ENCODE peak calls at places on chromosomes 1 and 21, in six cellular contexts. One of them, this sample, is unnamed.

GRCh38 chr1:217188280-217189235 is 442.3 kb downstream of the GPATCH2 start:
- DNase-seq in OCI-LY7: no peak
- DNase-seq in tibial artery: no peak
- DNase-seq in epithelial cell of esophagus: peak; percentile 8
- DNase-seq in BJ: no peak
- DNase-seq in body of pancreas: no peak
- DNase-seq in this sample: peak; percentile 21

GRCh38 chr1:205335692-205336091 is 14.1 kb upstream of the NUAK2 start:
- DNase-seq in tibial artery: peak; percentile 80
- DNase-seq in OCI-LY7: peak; percentile 82
- DNase-seq in body of pancreas: peak; percentile 90
- DNase-seq in epithelial cell of esophagus: peak; percentile 83
- DNase-seq in BJ: no peak
- DNase-seq in this sample: peak; percentile 73

GRCh38 chr1:1758692-1759455 is 19.4 kb downstream of the NADK start:
- DNase-seq in OCI-LY7: no peak
- DNase-seq in epithelial cell of esophagus: peak; percentile 56
- DNase-seq in BJ: no peak
- DNase-seq in body of pancreas: peak; percentile 91
- DNase-seq in tibial artery: no peak
- DNase-seq in this sample: no peak

GRCh38 chr1:203038217-203038741 is 12.0 kb downstream of the PPFIA4 start:
- DNase-seq in body of pancreas: peak; percentile 20
- DNase-seq in OCI-LY7: peak; percentile 15
- DNase-seq in epithelial cell of esophagus: peak; percentile 83
- DNase-seq in BJ: no peak
- DNase-seq in tibial artery: peak; percentile 88
- DNase-seq in this sample: peak; percentile 28

GRCh38 chr1:12548279-12549105 is 69.5 kb downstream of the DHRS3 start:
- DNase-seq in OCI-LY7: no peak
- DNase-seq in BJ: no peak
- DNase-seq in body of pancreas: no peak
- DNase-seq in epithelial cell of esophagus: no peak
- DNase-seq in tibial artery: peak; percentile 67
- DNase-seq in this sample: no peak

GRCh38 chr1:221439008-221439733 is 302.7 kb downstream of the DUSP10 start:
- DNase-seq in tibial artery: no peak
- DNase-seq in BJ: no peak
- DNase-seq in epithelial cell of esophagus: peak; percentile 97
- DNase-seq in OCI-LY7: no peak
- DNase-seq in body of pancreas: no peak
- DNase-seq in this sample: peak; percentile 77

GRCh38 chr1:38064232-38064903 is 17.8 kb upstream of the POU3F1 start:
- DNase-seq in epithelial cell of esophagus: peak; percentile 88
- DNase-seq in tibial artery: no peak
- DNase-seq in BJ: no peak
- DNase-seq in OCI-LY7: no peak
- DNase-seq in body of pancreas: no peak
- DNase-seq in this sample: no peak

GRCh38 chr1:221025391-221026355 is 146.4 kb downstream of the HLX start:
- DNase-seq in BJ: no peak
- DNase-seq in body of pancreas: no peak
- DNase-seq in OCI-LY7: no peak
- DNase-seq in tibial artery: no peak
- DNase-seq in epithelial cell of esophagus: no peak
- DNase-seq in this sample: no peak

GRCh38 chr1:180156631-180157091 is 2.0 kb downstream of the QSOX1 start:
- DNase-seq in tibial artery: no peak
- DNase-seq in epithelial cell of esophagus: peak; percentile 72
- DNase-seq in BJ: no peak
- DNase-seq in OCI-LY7: no peak
- DNase-seq in body of pancreas: no peak
- DNase-seq in this sample: no peak

GRCh38 chr1:111648826-111649225 is 29.2 kb downstream of the RAP1A start:
- DNase-seq in tibial artery: no peak
- DNase-seq in BJ: no peak
- DNase-seq in OCI-LY7: no peak
- DNase-seq in body of pancreas: no peak
- DNase-seq in epithelial cell of esophagus: no peak
- DNase-seq in this sample: no peak

GRCh38 chr1:113812661-113813135 is 422 bp upstream of the RSBN1 start:
- DNase-seq in body of pancreas: no peak
- DNase-seq in epithelial cell of esophagus: no peak
- DNase-seq in BJ: no peak
- DNase-seq in tibial artery: no peak
- DNase-seq in OCI-LY7: peak; percentile 67
- DNase-seq in this sample: no peak

GRCh38 chr1:15799004-15799867 is 8.2 kb downstream of the UQCRHL start:
- DNase-seq in body of pancreas: peak; percentile 63
- DNase-seq in OCI-LY7: no peak
- DNase-seq in BJ: peak; percentile 84
- DNase-seq in tibial artery: peak; percentile 97
- DNase-seq in epithelial cell of esophagus: peak; percentile 98
- DNase-seq in this sample: peak; percentile 41

GRCh38 chr1:86378813-86379212 is 17.3 kb downstream of the ODF2L start:
- DNase-seq in tibial artery: no peak
- DNase-seq in OCI-LY7: no peak
- DNase-seq in BJ: no peak
- DNase-seq in body of pancreas: no peak
- DNase-seq in epithelial cell of esophagus: no peak
- DNase-seq in this sample: no peak

GRCh38 chr1:10939654-10940450 is 72.6 kb upstream of the TARDBP start:
- DNase-seq in epithelial cell of esophagus: no peak
- DNase-seq in BJ: no peak
- DNase-seq in tibial artery: no peak
- DNase-seq in OCI-LY7: peak; percentile 74
- DNase-seq in body of pancreas: no peak
- DNase-seq in this sample: peak; percentile 88

GRCh38 chr1:65069186-65069585 is 78.8 kb upstream of the AK4 start:
- DNase-seq in body of pancreas: no peak
- DNase-seq in BJ: no peak
- DNase-seq in epithelial cell of esophagus: no peak
- DNase-seq in OCI-LY7: no peak
- DNase-seq in tibial artery: no peak
- DNase-seq in this sample: no peak

GRCh38 chr1:114203722-114204121 is 50.1 kb upstream of the SYT6 start:
- DNase-seq in tibial artery: no peak
- DNase-seq in BJ: no peak
- DNase-seq in epithelial cell of esophagus: no peak
- DNase-seq in body of pancreas: no peak
- DNase-seq in OCI-LY7: no peak
- DNase-seq in this sample: no peak

GRCh38 chr1:175062339-175062738 is 5.3 kb upstream of the TNN start:
- DNase-seq in OCI-LY7: no peak
- DNase-seq in epithelial cell of esophagus: peak; percentile 52
- DNase-seq in body of pancreas: no peak
- DNase-seq in tibial artery: no peak
- DNase-seq in BJ: no peak
- DNase-seq in this sample: no peak

GRCh38 chr1:77024500-77024899 is 157.2 kb downstream of the ST6GALNAC5 start:
- DNase-seq in tibial artery: no peak
- DNase-seq in OCI-LY7: no peak
- DNase-seq in body of pancreas: no peak
- DNase-seq in epithelial cell of esophagus: no peak
- DNase-seq in BJ: no peak
- DNase-seq in this sample: no peak

GRCh38 chr1:231408528-231409094 is 13.5 kb downstream of the EGLN1 start:
- DNase-seq in body of pancreas: no peak
- DNase-seq in OCI-LY7: no peak
- DNase-seq in BJ: no peak
- DNase-seq in epithelial cell of esophagus: no peak
- DNase-seq in tibial artery: no peak
- DNase-seq in this sample: no peak

GRCh38 chr1:84365225-84366221 is 32.8 kb upstream of the DNASE2B start:
- DNase-seq in epithelial cell of esophagus: peak; percentile 85
- DNase-seq in body of pancreas: no peak
- DNase-seq in tibial artery: no peak
- DNase-seq in OCI-LY7: peak; percentile 15
- DNase-seq in BJ: peak; percentile 98
- DNase-seq in this sample: no peak

GRCh38 chr21:31845151-31845550 is 27.7 kb upstream of the HUNK start:
- DNase-seq in epithelial cell of esophagus: no peak
- DNase-seq in tibial artery: no peak
- DNase-seq in OCI-LY7: no peak
- DNase-seq in body of pancreas: no peak
- DNase-seq in BJ: no peak
- DNase-seq in this sample: no peak

GRCh38 chr1:109659997-109660755 is 4.3 kb downstream of the GSTM4 start:
- DNase-seq in body of pancreas: peak; percentile 62
- DNase-seq in tibial artery: peak; percentile 53
- DNase-seq in BJ: no peak
- DNase-seq in OCI-LY7: no peak
- DNase-seq in epithelial cell of esophagus: no peak
- DNase-seq in this sample: no peak

GRCh38 chr1:84253891-84254290 is 47.6 kb upstream of the SAMD13 start:
- DNase-seq in epithelial cell of esophagus: peak; percentile 90
- DNase-seq in OCI-LY7: no peak
- DNase-seq in body of pancreas: peak; percentile 26
- DNase-seq in BJ: peak; percentile 31
- DNase-seq in tibial artery: peak; percentile 76
- DNase-seq in this sample: no peak

GRCh38 chr21:26405735-26406361 is 167.2 kb downstream of the CYYR1 start:
- DNase-seq in body of pancreas: no peak
- DNase-seq in BJ: no peak
- DNase-seq in OCI-LY7: no peak
- DNase-seq in tibial artery: no peak
- DNase-seq in epithelial cell of esophagus: peak; percentile 93
- DNase-seq in this sample: peak; percentile 66

GRCh38 chr1:53270107-53270506 is 31.8 kb upstream of the MAGOH start:
- DNase-seq in epithelial cell of esophagus: no peak
- DNase-seq in body of pancreas: no peak
- DNase-seq in tibial artery: no peak
- DNase-seq in OCI-LY7: no peak
- DNase-seq in BJ: no peak
- DNase-seq in this sample: peak; percentile 20

GRCh38 chr1:194860248-194861201 is 1674.1 kb upstream of the B3GALT2 start:
- DNase-seq in tibial artery: no peak
- DNase-seq in OCI-LY7: no peak
- DNase-seq in epithelial cell of esophagus: no peak
- DNase-seq in body of pancreas: no peak
- DNase-seq in BJ: no peak
- DNase-seq in this sample: no peak

GRCh38 chr1:48049823-48050539 is 52.8 kb upstream of the TRABD2B start:
- DNase-seq in body of pancreas: peak; percentile 43
- DNase-seq in OCI-LY7: no peak
- DNase-seq in BJ: no peak
- DNase-seq in epithelial cell of esophagus: no peak
- DNase-seq in tibial artery: no peak
- DNase-seq in this sample: no peak

GRCh38 chr1:182147136-182147815 is 85.8 kb upstream of the ZNF648 start:
- DNase-seq in BJ: no peak
- DNase-seq in OCI-LY7: no peak
- DNase-seq in tibial artery: no peak
- DNase-seq in epithelial cell of esophagus: peak; percentile 38
- DNase-seq in body of pancreas: no peak
- DNase-seq in this sample: peak; percentile 90

GRCh38 chr1:76158126-76158525 is 83.6 kb downstream of the ST6GALNAC3 start:
- DNase-seq in body of pancreas: no peak
- DNase-seq in epithelial cell of esophagus: no peak
- DNase-seq in OCI-LY7: no peak
- DNase-seq in tibial artery: no peak
- DNase-seq in BJ: no peak
- DNase-seq in this sample: no peak

GRCh38 chr1:82801151-82801550 is 1000.4 kb downstream of the ADGRL2 start:
- DNase-seq in tibial artery: no peak
- DNase-seq in BJ: no peak
- DNase-seq in body of pancreas: no peak
- DNase-seq in OCI-LY7: no peak
- DNase-seq in epithelial cell of esophagus: no peak
- DNase-seq in this sample: no peak
- H3K4me3 ChIP-seq in tibial artery: no peak overlapping the region
- H3K4me3 ChIP-seq in BJ: no peak overlapping the region
- H3K4me3 ChIP-seq in body of pancreas: no peak overlapping the region
- H3K4me3 ChIP-seq in OCI-LY7: no peak overlapping the region
- H3K4me3 ChIP-seq in epithelial cell of esophagus: no peak overlapping the region
- H3K4me3 ChIP-seq in this sample: no peak overlapping the region

DNA sequence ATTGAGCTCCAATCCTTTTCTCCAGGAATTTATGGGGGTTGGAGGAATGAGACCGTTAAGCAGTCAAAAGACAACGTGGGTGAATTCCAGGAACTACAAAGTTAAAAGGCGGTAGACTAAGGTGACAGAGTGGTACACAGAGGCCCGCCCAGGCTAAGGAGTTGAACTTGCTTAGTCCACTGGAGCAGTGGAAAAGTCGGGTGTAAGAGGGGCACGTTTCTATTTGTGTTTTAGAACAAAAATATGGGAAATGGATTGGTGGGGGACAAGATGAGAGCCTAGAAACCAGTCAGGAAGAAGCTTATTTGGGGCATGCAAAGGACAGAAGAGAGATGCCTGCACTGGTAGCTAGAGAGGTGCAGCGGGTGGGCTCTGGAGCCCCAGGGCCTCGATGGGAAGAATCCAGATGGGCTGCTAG is 1.2 kb upstream of the LIN9 start:
- DNase-seq in BJ: no peak
- DNase-seq in body of pancreas: no peak
- DNase-seq in tibial artery: no peak
- DNase-seq in epithelial cell of esophagus: no peak
- DNase-seq in OCI-LY7: peak; percentile 22
- DNase-seq in this sample: no peak
- H3K4me3 ChIP-seq in BJ: no peak overlapping the region
- H3K4me3 ChIP-seq in body of pancreas: no peak overlapping the region
- H3K4me3 ChIP-seq in tibial artery: peak overlapping the region; percentile 72
- H3K4me3 ChIP-seq in epithelial cell of esophagus: no peak overlapping the region
- H3K4me3 ChIP-seq in OCI-LY7: peak overlapping the region; percentile 97
- H3K4me3 ChIP-seq in this sample: no peak overlapping the region

GRCh38 chr1:241639653-241640148 is 468 bp downstream of the CHML start:
- DNase-seq in body of pancreas: no peak
- DNase-seq in tibial artery: peak; percentile 67
- DNase-seq in epithelial cell of esophagus: peak; percentile 54
- DNase-seq in OCI-LY7: peak; percentile 32
- DNase-seq in BJ: no peak
- DNase-seq in this sample: peak; percentile 68

GRCh38 chr1:241637046-241637590 is 3.1 kb downstream of the CHML start:
- DNase-seq in tibial artery: no peak
- DNase-seq in OCI-LY7: no peak
- DNase-seq in body of pancreas: no peak
- DNase-seq in epithelial cell of esophagus: peak; percentile 64
- DNase-seq in BJ: no peak
- DNase-seq in this sample: no peak

GRCh38 chr1:241639040-241639652 is 1.0 kb downstream of the CHML start:
- DNase-seq in body of pancreas: no peak
- DNase-seq in BJ: no peak
- DNase-seq in OCI-LY7: peak; percentile 44
- DNase-seq in epithelial cell of esophagus: peak; percentile 24
- DNase-seq in tibial artery: no peak
- DNase-seq in this sample: peak; percentile 49

GRCh38 chr1:241637604-241638003 is 2.6 kb downstream of the CHML start:
- DNase-seq in tibial artery: no peak
- DNase-seq in BJ: no peak
- DNase-seq in OCI-LY7: no peak
- DNase-seq in epithelial cell of esophagus: peak; percentile 48
- DNase-seq in body of pancreas: no peak
- DNase-seq in this sample: no peak

GRCh38 chr1:241638091-241638682 is 2.0 kb downstream of the CHML start:
- DNase-seq in OCI-LY7: no peak
- DNase-seq in body of pancreas: no peak
- DNase-seq in BJ: no peak
- DNase-seq in tibial artery: no peak
- DNase-seq in epithelial cell of esophagus: no peak
- DNase-seq in this sample: no peak
- H3K4me3 ChIP-seq in OCI-LY7: peak overlapping the region; percentile 98
- H3K4me3 ChIP-seq in body of pancreas: no peak overlapping the region
- H3K4me3 ChIP-seq in BJ: no peak overlapping the region
- H3K4me3 ChIP-seq in tibial artery: no peak overlapping the region
- H3K4me3 ChIP-seq in epithelial cell of esophagus: peak overlapping the region; percentile 93
- H3K4me3 ChIP-seq in this sample: peak overlapping the region; percentile 91

GRCh38 chr1:61299468-61299867 is 217.1 kb downstream of the NFIA start:
- DNase-seq in BJ: no peak
- DNase-seq in tibial artery: no peak
- DNase-seq in epithelial cell of esophagus: no peak
- DNase-seq in body of pancreas: no peak
- DNase-seq in OCI-LY7: no peak
- DNase-seq in this sample: no peak
- H3K4me3 ChIP-seq in BJ: no peak overlapping the region
- H3K4me3 ChIP-seq in tibial artery: peak overlapping the region; percentile 18
- H3K4me3 ChIP-seq in epithelial cell of esophagus: no peak overlapping the region
- H3K4me3 ChIP-seq in body of pancreas: no peak overlapping the region
- H3K4me3 ChIP-seq in OCI-LY7: no peak overlapping the region
- H3K4me3 ChIP-seq in this sample: no peak overlapping the region